ENCODE peak calls at places on chromosomes 6 and 20, in four cellular contexts. S is K562, X is GM12878, W is A549. T is an unnamed sample.

GRCh38 chr20:37640600-37641561 is 52.9 kb upstream of the CTNNBL1 start:
- DNase-seq in X (no peak), S (no peak), W (no peak), T (no peak)

GRCh38 chr6:21666200-21666671 is 72.7 kb downstream of the SOX4 start:
- DNase-seq in W (no peak), S (no peak), X (no peak), T (no peak)

GRCh38 chr6:35727206-35727934 is 9.5 kb upstream of the ARMC12 start:
- DNase-seq in S (peak), X (no peak), W (peak), T (peak)

GRCh38 chr20:16691381-16691780 is 38.4 kb upstream of the SNRPB2 start:
- DNase-seq in S (no peak), X (no peak), W (no peak), T (no peak)

GRCh38 chr6:150196942-150197745 is 54.3 kb downstream of the PPP1R14C start:
- DNase-seq in W (no peak), S (no peak), X (no peak), T (no peak)

GRCh38 chr6:159013229-159013628 is 13.2 kb upstream of the RSPH3 start:
- DNase-seq in W (no peak), X (no peak), S (no peak), T (peak)

GRCh38 chr6:144090384-144090783 is 5.0 kb downstream of the SF3B5 start:
- DNase-seq in S (no peak), X (no peak), W (no peak), T (no peak)

GRCh38 chr6:12007915-12008286 is 4.2 kb upstream of the HIVEP1 start:
- DNase-seq in W (no peak), X (no peak), S (no peak), T (no peak)

GRCh38 chr6:14671261-14671681 is 553.7 kb downstream of the CD83 start:
- DNase-seq in X (no peak), S (no peak), W (no peak), T (no peak)

GRCh38 chr6:14674458-14674857 is 556.9 kb downstream of the CD83 start:
- DNase-seq in W (no peak), X (no peak), S (no peak), T (no peak)

GRCh38 chr6:14673201-14673600 is 555.6 kb downstream of the CD83 start:
- DNase-seq in X (no peak), W (no peak), S (no peak), T (no peak)

GRCh38 chr6:14670806-14671205 is 553.2 kb downstream of the CD83 start:
- DNase-seq in X (no peak), W (no peak), S (no peak), T (no peak)

GRCh38 chr6:14671937-14672336 is 554.4 kb downstream of the CD83 start:
- DNase-seq in W (no peak), S (no peak), X (no peak), T (no peak)
- H3K27ac ChIP-seq in W (no peak), S (no peak), X (no peak), T (no peak)

GRCh38 chr6:42745638-42746451 is at the start of gene TBCC:
- DNase-seq in X (peak), W (peak), S (peak), T (peak)
- TF ChIP-seq REST in X (no peak), W (no peak), S (peak), T (peak)

GRCh38 chr6:83384751-83385150 is 46.1 kb downstream of the ME1 start:
- DNase-seq in X (no peak), W (no peak), S (no peak), T (no peak)

GRCh38 chr6:83378621-83379388 is 52.0 kb downstream of the ME1 start:
- DNase-seq in W (no peak), S (no peak), X (no peak), T (no peak)

GRCh38 chr6:83381949-83382348 is 48.9 kb downstream of the ME1 start:
- DNase-seq in X (no peak), S (no peak), W (no peak), T (no peak)
- H3K27ac ChIP-seq in X (no peak), S (no peak), W (no peak), T (no peak)

GRCh38 chr20:61830956-61831355 is 234.7 kb downstream of the TAF4 start:
- DNase-seq in S (no peak), W (no peak), X (no peak), T (no peak)
- TF ChIP-seq REST in S (no peak), W (no peak), X (no peak), T (no peak)

GRCh38 chr6:116371384-116372209 is 850 bp downstream of the DSE start:
- DNase-seq in X (no peak), S (no peak), W (peak), T (peak)
- H3K27ac ChIP-seq in X (peak), S (no peak), W (peak), T (no peak)

GRCh38 chr20:50680106-50680960 is 11.0 kb downstream of the RIPOR3 start:
- DNase-seq in S (no peak), W (no peak), X (no peak), T (no peak)
- TF ChIP-seq REST in S (no peak), W (no peak), X (no peak), T (no peak)

DNA sequence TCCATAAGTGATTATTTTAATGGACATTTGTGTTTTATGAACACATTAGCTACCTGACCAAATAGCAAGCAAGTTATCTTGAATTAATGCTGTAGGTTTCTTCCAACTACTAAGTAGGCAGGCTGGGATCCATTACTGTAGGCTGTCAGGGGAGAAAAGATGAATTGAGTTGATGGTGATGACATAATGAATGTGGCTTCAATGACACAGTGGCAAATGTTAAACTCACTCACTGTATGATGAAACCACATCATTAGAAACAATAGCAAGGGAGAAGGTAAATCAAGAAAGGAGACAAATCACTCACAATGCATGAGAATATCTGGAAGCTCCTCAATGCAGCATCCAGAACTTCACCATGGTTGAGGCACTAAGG is 529.7 kb upstream of the CITED2 start:
- DNase-seq in S (no peak), X (peak), W (no peak), T (peak)
- H3K27ac ChIP-seq in S (no peak), X (peak), W (no peak), T (peak)

DNA sequence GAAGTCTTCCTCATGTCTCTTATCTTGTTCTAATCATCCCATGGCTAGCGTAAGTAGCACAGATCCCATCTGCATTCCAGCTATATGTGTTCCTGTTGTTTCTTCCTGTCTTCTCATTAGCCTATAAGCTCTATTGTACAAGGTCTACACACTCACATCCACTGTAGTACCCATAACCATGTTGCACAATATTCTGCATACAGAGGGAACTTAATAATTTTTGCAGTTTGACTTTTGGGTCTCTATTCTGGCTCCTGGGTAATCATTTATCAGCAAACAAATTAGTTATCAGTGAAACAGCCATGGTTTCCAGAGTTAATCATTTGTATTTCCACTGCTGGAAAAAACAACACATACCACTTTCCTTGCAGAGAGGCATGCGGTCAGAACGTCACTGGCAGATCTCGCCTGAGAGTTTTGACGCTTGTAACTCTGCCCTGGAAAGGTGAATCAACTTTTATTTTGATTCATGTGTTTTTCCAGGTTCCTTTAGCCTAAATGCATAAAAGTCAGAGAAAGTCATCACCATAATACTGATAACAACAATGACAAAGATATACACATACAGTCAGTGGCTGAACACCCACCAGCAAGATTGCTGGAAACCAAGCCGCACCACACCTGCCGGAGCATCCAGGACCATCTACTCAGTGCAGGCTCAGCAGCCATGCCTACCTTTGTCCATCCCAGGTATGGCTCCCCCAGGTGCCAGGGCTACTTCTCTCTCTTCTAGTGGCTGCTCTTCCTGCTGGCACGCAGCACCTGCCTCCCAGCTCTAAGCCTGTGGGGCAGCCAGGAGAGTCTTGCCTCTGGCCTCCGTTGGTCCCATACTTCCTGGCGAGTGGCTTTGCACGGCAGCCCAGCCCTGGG is 158.2 kb downstream of the QRSL1 start:
- DNase-seq in S (no peak), W (peak), X (no peak), T (no peak)
- TF ChIP-seq REST in S (no peak), W (no peak), X (no peak), T (no peak)

GRCh38 chr6:36937896-36938295 is 16.6 kb upstream of the PI16 start:
- DNase-seq in X (no peak), W (no peak), S (no peak), T (no peak)
- H3K27ac ChIP-seq in X (no peak), W (no peak), S (no peak), T (no peak)

GRCh38 chr6:110255356-110255755 is 75.1 kb downstream of the CDC40 start:
- DNase-seq in X (no peak), S (no peak), W (peak), T (no peak)
- TF ChIP-seq REST in X (peak), S (peak), W (peak), T (peak)

T was measured in HL-60.